ENCODE peak calls at places on chromosomes 13 and 19, in four cellular contexts. S is upper lobe of right lung, R is A549, V is brain microvascular endothelial cell. A is an unnamed sample.

GRCh38 chr13:41916173-41916954 is 44.5 kb downstream of the VWA8 start:
- DNase-seq in S (no peak), R (no peak), V (peak), A (no peak)

GRCh38 chr13:102838982-102839381 is 6.8 kb upstream of the ERCC5 start:
- DNase-seq in S (no peak), R (no peak), V (no peak), A (no peak)

GRCh38 chr13:49995535-49996165 is 1.2 kb upstream of the TRIM13 start:
- DNase-seq in S (no peak), R (no peak), V (peak), A (no peak)

GRCh38 chr13:57314897-57315520 is 148.0 kb downstream of the PRR20E start:
- DNase-seq in S (no peak), R (no peak), V (no peak), A (no peak)

GRCh38 chr13:114065926-114066774 is 66.3 kb downstream of the RASA3 start:
- DNase-seq in S (peak), R (no peak), V (no peak), A (no peak)

GRCh38 chr13:51202477-51203046 is 19.6 kb upstream of the FAM124A start:
- DNase-seq in S (no peak), R (no peak), V (no peak), A (no peak)

GRCh38 chr13:42007844-42008243 is 40.6 kb upstream of the DGKH start:
- DNase-seq in S (no peak), R (no peak), V (peak), A (no peak)

GRCh38 chr19:17424743-17425365 is 5.0 kb downstream of the MVB12A start:
- DNase-seq in S (no peak), R (no peak), V (peak), A (no peak)

DNA sequence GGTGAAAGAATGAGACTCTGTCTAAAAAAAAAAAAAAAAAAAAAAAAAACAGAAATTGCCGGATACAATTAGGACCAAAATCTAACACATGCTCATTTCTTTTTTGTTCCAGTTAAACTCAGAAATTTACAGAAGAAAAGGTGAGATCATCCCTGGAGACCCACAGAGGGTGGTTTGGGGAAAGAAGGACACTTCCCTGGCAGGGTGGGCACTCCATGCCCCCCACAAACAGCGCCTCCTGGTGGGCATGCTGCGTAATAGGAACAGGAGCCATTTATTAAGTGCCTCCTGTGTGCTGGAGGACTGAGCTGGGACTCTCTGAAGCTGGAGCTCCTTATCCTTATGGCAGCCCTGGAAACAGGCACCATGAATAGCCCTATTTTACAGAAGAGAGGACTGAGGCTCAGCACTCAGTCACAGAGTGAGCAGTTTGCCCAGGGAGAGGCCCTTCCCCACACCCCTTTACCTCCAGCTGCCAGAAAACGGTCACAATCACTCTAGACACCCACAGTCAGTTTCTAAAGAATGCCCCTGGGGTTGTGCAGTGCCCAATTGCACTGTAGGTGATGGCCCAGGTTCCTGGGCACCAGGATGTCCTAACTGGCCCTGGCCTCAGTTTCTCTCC is 10.1 kb downstream of the C19orf38 start:
- DNase-seq in S (no peak), R (no peak), V (no peak), A (no peak)
- TF ChIP-seq CTCF in S (peak), R (peak), V (peak), A (no peak)

DNA sequence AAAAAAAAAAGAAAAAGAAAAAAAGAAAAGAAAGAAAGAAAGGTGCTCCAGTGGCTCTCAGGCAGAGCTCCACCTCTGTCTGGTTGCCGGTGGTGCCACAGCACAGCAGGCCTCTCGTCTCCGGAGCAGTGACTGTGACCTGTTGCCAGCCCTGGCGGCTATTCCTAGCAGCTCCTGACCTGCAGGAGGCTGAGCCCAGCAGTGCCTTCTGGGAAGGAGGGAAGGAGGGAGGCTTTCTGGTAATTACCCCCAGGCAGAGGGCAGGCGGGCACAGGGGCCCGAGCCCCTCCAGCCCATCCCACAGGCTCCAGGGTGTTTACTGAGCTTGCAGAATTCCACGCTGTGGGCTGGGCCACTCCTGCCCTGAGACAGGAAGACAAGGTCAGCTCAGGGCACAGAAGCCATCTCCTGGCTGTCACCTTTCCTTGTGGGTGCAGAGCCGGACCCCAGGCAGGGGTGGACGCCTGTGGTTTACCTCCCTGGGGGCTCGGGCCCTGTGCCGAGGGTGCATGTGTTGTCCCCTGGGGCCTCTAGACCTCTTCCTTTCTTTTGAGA is 77.9 kb downstream of the GNG7 start:
- DNase-seq in S (peak), R (peak), V (no peak), A (no peak)
- TF ChIP-seq CTCF in S (no peak), R (no peak), V (peak), A (no peak)

GRCh38 chr13:22298530-22298929 is 627.7 kb downstream of the FGF9 start:
- DNase-seq in S (no peak), R (no peak), V (no peak), A (no peak)
- TF ChIP-seq CTCF in S (no peak), R (no peak), V (no peak), A (no peak)

GRCh38 chr13:109426690-109426990 is 359.7 kb downstream of the IRS2 start:
- DNase-seq in S (no peak), R (no peak), V (no peak), A (no peak)

GRCh38 chr13:109427148-109427547 is 359.2 kb downstream of the IRS2 start:
- DNase-seq in S (no peak), R (no peak), V (peak), A (no peak)

GRCh38 chr13:109425821-109426689 is 360.3 kb downstream of the IRS2 start:
- DNase-seq in S (no peak), R (no peak), V (no peak), A (no peak)

GRCh38 chr13:109428146-109428545 is 358.2 kb downstream of the IRS2 start:
- DNase-seq in S (no peak), R (no peak), V (no peak), A (no peak)

DNA sequence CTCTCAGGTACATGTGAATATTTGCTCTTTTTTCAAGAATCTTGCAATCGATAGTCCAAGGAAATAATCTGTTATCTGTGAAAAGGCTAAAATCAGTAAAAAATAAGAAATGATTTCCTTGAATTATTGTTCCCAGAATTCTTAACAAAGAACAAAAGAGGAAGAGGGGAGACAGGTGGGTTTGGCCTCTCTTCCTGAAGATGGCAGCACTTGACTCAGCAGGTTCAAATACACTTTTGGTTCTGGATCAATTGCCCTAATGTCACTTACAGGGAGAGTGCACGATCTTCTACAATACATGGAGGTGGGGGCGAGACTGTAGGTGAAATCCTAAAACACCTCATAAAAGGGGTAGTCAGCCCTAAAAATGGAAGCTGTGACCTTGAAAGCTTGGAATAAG is 358.7 kb downstream of the IRS2 start:
- DNase-seq in S (no peak), R (no peak), V (no peak), A (no peak)
- TF ChIP-seq CTCF in S (no peak), R (no peak), V (peak), A (no peak)

DNA sequence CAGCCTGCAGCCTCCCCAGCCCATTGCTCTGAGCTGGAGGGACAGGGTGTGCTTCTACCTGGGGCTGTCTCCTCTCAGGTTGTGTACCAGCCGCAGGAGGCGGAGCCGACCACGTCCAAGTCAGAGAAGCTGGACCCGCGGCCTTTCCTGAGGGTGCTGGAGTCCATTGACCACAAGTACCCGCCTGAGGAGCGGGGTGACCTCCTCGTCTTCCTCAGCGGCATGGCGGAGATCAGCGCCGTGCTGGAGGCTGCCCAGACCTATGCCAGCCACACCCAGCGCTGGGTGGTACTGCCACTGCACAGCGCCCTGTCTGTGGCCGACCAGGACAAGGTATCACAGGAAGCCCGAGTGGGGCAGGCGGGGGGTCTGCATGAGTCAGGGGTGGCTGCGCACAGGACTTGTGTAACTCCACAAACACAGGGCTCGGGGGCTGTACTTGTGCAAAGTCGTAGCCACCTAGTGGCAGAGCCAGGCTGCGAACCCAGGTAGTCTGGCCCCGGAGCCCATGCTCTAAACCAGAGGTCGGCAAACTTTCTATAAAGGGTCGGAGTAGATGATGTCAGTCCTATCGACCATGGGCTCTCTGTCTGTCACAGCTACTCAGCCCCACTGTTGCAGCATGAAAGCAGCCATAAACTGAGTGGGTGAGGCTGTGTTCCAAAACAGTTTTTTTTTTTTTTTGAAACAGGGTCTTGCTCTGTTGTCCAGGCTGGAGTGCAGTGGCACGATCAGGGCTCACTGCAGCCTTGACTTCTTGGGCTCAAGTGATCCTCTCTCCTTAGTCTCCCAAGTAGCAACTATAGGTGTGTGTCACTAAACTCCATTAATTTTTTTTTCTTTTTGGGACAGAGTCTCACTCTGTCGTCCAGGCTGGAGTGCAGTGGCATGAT is 8.9 kb downstream of the DHX34 start:
- DNase-seq in S (no peak), R (peak), V (peak), A (no peak)
- TF ChIP-seq CTCF in S (no peak), R (peak), V (peak), A (no peak)

GRCh38 chr19:23440791-23441190 is 45.5 kb upstream of the ZNF91 start:
- DNase-seq in S (no peak), R (peak), V (no peak), A (no peak)
- TF ChIP-seq CTCF in S (peak), R (no peak), V (peak), A (no peak)

GRCh38 chr19:45779231-45780145 is 2.8 kb downstream of the DMPK start:
- DNase-seq in S (peak), R (peak), V (no peak), A (peak)
- TF ChIP-seq CTCF in S (peak), R (peak), V (peak), A (no peak)

GRCh38 chr13:48400820-48401219 is 12.1 kb downstream of the LPAR6 start:
- DNase-seq in S (no peak), R (no peak), V (peak), A (no peak)
- TF ChIP-seq CTCF in S (no peak), R (no peak), V (no peak), A (no peak)

GRCh38 chr19:7383284-7383683 is 34.5 kb downstream of the ARHGEF18 start:
- DNase-seq in S (no peak), R (no peak), V (no peak), A (no peak)

GRCh38 chr19:7382694-7383093 is 34.0 kb downstream of the ARHGEF18 start:
- DNase-seq in S (no peak), R (no peak), V (no peak), A (no peak)

GRCh38 chr19:7385062-7385461 is 36.3 kb downstream of the ARHGEF18 start:
- DNase-seq in S (no peak), R (no peak), V (no peak), A (no peak)

GRCh38 chr19:7377196-7377595 is 28.5 kb downstream of the ARHGEF18 start:
- DNase-seq in S (no peak), R (no peak), V (no peak), A (no peak)

GRCh38 chr19:7381073-7381390 is 32.3 kb downstream of the ARHGEF18 start:
- DNase-seq in S (no peak), R (no peak), V (no peak), A (no peak)
- TF ChIP-seq CTCF in S (no peak), R (no peak), V (no peak), A (no peak)

A was measured in omental fat pad.